ENCODE peak calls at places on chromosomes 6 and 20, in seven cellular contexts. One of them, this sample, is unnamed.

GRCh38 chr20:44019638-44020335 is 105.1 kb downstream of the TOX2 start:
- DNase-seq in HepG2: no peak
- DNase-seq in GM23338: no peak
- DNase-seq in HCT116: no peak
- DNase-seq in upper lobe of left lung: no peak
- DNase-seq in spleen: no peak
- DNase-seq in stomach: no peak
- DNase-seq in this sample: no peak

GRCh38 chr6:142833054-142833453 is 111.9 kb downstream of the HIVEP2 start:
- DNase-seq in upper lobe of left lung: no peak
- DNase-seq in HepG2: no peak
- DNase-seq in stomach: no peak
- DNase-seq in HCT116: no peak
- DNase-seq in spleen: no peak
- DNase-seq in GM23338: no peak
- DNase-seq in this sample: peak

GRCh38 chr6:118565317-118565960 is 17.3 kb downstream of the PLN start:
- DNase-seq in HCT116: peak
- DNase-seq in GM23338: peak
- DNase-seq in upper lobe of left lung: no peak
- DNase-seq in spleen: no peak
- DNase-seq in HepG2: peak
- DNase-seq in stomach: no peak
- DNase-seq in this sample: peak

GRCh38 chr6:124961784-124962611 is at the start of gene RNF217:
- DNase-seq in GM23338: peak
- DNase-seq in upper lobe of left lung: peak
- DNase-seq in HepG2: no peak
- DNase-seq in spleen: peak
- DNase-seq in stomach: peak
- DNase-seq in HCT116: no peak
- DNase-seq in this sample: no peak

GRCh38 chr6:107563694-107564093 is 73.8 kb downstream of the SOBP start:
- DNase-seq in GM23338: no peak
- DNase-seq in stomach: no peak
- DNase-seq in upper lobe of left lung: no peak
- DNase-seq in spleen: no peak
- DNase-seq in HepG2: no peak
- DNase-seq in HCT116: no peak
- DNase-seq in this sample: no peak

GRCh38 chr6:43292341-43292740 is 5.7 kb upstream of the SLC22A7 start:
- DNase-seq in HepG2: no peak
- DNase-seq in stomach: no peak
- DNase-seq in spleen: peak
- DNase-seq in upper lobe of left lung: no peak
- DNase-seq in GM23338: no peak
- DNase-seq in HCT116: no peak
- DNase-seq in this sample: no peak

GRCh38 chr20:60372282-60372681 is 414.1 kb downstream of the CDH26 start:
- DNase-seq in stomach: no peak
- DNase-seq in HCT116: no peak
- DNase-seq in upper lobe of left lung: no peak
- DNase-seq in spleen: no peak
- DNase-seq in GM23338: no peak
- DNase-seq in HepG2: no peak
- DNase-seq in this sample: no peak

GRCh38 chr6:20953019-20953418 is 418.8 kb downstream of the CDKAL1 start:
- DNase-seq in upper lobe of left lung: no peak
- DNase-seq in HepG2: no peak
- DNase-seq in HCT116: no peak
- DNase-seq in stomach: no peak
- DNase-seq in spleen: no peak
- DNase-seq in GM23338: peak
- DNase-seq in this sample: no peak

GRCh38 chr6:111414373-111414772 is 68.6 kb downstream of the REV3L start:
- DNase-seq in HCT116: no peak
- DNase-seq in upper lobe of left lung: no peak
- DNase-seq in HepG2: no peak
- DNase-seq in GM23338: no peak
- DNase-seq in spleen: no peak
- DNase-seq in stomach: no peak
- DNase-seq in this sample: no peak

GRCh38 chr20:57435498-57436222 is 44.5 kb downstream of the RBM38 start:
- DNase-seq in upper lobe of left lung: peak
- DNase-seq in GM23338: peak
- DNase-seq in stomach: peak
- DNase-seq in HepG2: peak
- DNase-seq in spleen: peak
- DNase-seq in HCT116: peak
- DNase-seq in this sample: no peak
- TF ChIP-seq CTCF in upper lobe of left lung: no peak
- TF ChIP-seq CTCF in GM23338: peak
- TF ChIP-seq CTCF in stomach: no peak
- TF ChIP-seq CTCF in HepG2: peak
- TF ChIP-seq CTCF in spleen: peak
- TF ChIP-seq CTCF in HCT116: no peak
- TF ChIP-seq CTCF in this sample: no peak

GRCh38 chr20:52192296-52193007 is 873 bp upstream of the ZFP64 start:
- DNase-seq in HCT116: peak
- DNase-seq in stomach: no peak
- DNase-seq in upper lobe of left lung: no peak
- DNase-seq in HepG2: peak
- DNase-seq in spleen: no peak
- DNase-seq in GM23338: no peak
- DNase-seq in this sample: peak

GRCh38 chr20:52196845-52197244 is 5.3 kb upstream of the ZFP64 start:
- DNase-seq in GM23338: no peak
- DNase-seq in spleen: no peak
- DNase-seq in stomach: no peak
- DNase-seq in HCT116: no peak
- DNase-seq in HepG2: no peak
- DNase-seq in upper lobe of left lung: no peak
- DNase-seq in this sample: no peak

GRCh38 chr20:52193133-52193532 is 1.6 kb upstream of the ZFP64 start:
- DNase-seq in HepG2: no peak
- DNase-seq in stomach: no peak
- DNase-seq in HCT116: no peak
- DNase-seq in spleen: no peak
- DNase-seq in GM23338: no peak
- DNase-seq in upper lobe of left lung: no peak
- DNase-seq in this sample: no peak

GRCh38 chr20:52191436-52192295 is at the start of gene ZFP64:
- DNase-seq in stomach: peak
- DNase-seq in spleen: peak
- DNase-seq in upper lobe of left lung: peak
- DNase-seq in GM23338: peak
- DNase-seq in HepG2: peak
- DNase-seq in HCT116: peak
- DNase-seq in this sample: peak

DNA sequence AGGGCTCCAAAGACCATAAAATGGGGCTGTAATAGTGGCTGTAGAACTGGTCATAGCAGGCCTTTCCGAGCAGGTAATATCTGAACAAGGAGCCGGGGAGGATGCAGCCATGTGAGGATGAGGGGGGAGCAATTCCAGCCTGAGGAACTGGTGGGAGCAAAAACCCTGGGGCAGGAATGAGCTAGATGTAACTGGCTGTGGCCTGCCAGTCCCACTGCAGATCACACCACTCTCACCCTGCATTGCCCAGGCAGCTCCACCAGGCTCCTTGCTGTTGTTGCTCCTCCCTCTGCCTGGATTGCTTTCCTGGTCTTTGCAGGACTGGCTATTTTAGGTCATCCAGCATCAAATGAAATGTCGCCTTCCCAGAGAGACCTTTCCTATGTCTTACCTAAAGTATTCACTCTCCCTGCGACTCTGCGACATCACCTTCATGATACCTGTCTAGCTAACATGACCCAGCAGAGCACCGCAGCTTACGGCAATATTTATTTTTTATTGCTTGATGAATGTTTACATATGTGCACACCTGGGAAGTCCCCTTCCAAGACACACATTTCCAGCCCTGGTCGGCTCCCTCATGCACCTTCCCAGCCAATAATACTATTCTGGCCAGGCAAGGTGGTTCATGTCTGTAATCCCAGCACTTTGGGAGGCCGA is 2.4 kb upstream of the ZFP64 start:
- DNase-seq in GM23338: no peak
- DNase-seq in HCT116: no peak
- DNase-seq in stomach: no peak
- DNase-seq in spleen: no peak
- DNase-seq in upper lobe of left lung: no peak
- DNase-seq in HepG2: no peak
- DNase-seq in this sample: no peak
- TF ChIP-seq POLR2AphosphoS5 in GM23338: no peak
- TF ChIP-seq POLR2AphosphoS5 in HCT116: no peak
- TF ChIP-seq POLR2AphosphoS5 in stomach: no peak
- TF ChIP-seq POLR2AphosphoS5 in spleen: no peak
- TF ChIP-seq POLR2AphosphoS5 in upper lobe of left lung: no peak
- TF ChIP-seq POLR2AphosphoS5 in HepG2: no peak
- TF ChIP-seq POLR2AphosphoS5 in this sample: no peak

GRCh38 chr20:37776049-37776448 is 82.2 kb downstream of the CTNNBL1 start:
- DNase-seq in stomach: no peak
- DNase-seq in spleen: no peak
- DNase-seq in HCT116: no peak
- DNase-seq in HepG2: no peak
- DNase-seq in upper lobe of left lung: no peak
- DNase-seq in GM23338: no peak
- DNase-seq in this sample: no peak
- H3K4me3 ChIP-seq in stomach: no peak
- H3K4me3 ChIP-seq in spleen: no peak
- H3K4me3 ChIP-seq in HCT116: no peak
- H3K4me3 ChIP-seq in HepG2: no peak
- H3K4me3 ChIP-seq in upper lobe of left lung: no peak
- H3K4me3 ChIP-seq in GM23338: no peak
- H3K4me3 ChIP-seq in this sample: no peak

DNA sequence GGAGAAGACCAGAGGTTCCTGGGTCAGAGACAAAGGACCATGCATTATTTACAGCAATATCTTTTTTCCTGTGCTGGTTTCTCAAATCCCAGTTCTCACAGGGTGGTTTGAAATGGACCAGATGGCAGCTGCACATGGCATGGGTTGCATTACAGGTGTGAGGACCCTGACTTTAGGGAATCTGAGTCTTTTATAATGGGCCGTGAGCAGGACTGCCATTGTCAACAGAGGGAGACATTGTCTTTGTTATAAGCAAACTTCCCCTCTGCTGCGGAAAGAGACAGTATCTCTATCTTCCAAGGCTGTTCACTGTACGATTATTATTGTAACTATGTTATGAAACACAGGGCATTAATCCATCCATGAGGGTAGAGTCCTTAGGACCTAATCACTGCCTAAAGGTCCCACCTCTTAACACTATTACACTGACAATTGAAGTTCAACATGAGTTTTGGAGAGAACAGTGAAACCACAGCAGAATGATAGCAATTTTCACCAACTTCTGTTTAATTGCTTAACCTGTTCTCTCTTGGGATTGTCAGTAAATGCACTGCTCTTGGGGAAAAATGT is 156.1 kb upstream of the AGPAT4 start:
- DNase-seq in HepG2: no peak
- DNase-seq in GM23338: no peak
- DNase-seq in stomach: no peak
- DNase-seq in upper lobe of left lung: no peak
- DNase-seq in HCT116: no peak
- DNase-seq in spleen: no peak
- DNase-seq in this sample: no peak
- TF ChIP-seq CTCF in HepG2: peak
- TF ChIP-seq CTCF in GM23338: peak
- TF ChIP-seq CTCF in stomach: no peak
- TF ChIP-seq CTCF in upper lobe of left lung: no peak
- TF ChIP-seq CTCF in HCT116: peak
- TF ChIP-seq CTCF in spleen: no peak
- TF ChIP-seq CTCF in this sample: peak

DNA sequence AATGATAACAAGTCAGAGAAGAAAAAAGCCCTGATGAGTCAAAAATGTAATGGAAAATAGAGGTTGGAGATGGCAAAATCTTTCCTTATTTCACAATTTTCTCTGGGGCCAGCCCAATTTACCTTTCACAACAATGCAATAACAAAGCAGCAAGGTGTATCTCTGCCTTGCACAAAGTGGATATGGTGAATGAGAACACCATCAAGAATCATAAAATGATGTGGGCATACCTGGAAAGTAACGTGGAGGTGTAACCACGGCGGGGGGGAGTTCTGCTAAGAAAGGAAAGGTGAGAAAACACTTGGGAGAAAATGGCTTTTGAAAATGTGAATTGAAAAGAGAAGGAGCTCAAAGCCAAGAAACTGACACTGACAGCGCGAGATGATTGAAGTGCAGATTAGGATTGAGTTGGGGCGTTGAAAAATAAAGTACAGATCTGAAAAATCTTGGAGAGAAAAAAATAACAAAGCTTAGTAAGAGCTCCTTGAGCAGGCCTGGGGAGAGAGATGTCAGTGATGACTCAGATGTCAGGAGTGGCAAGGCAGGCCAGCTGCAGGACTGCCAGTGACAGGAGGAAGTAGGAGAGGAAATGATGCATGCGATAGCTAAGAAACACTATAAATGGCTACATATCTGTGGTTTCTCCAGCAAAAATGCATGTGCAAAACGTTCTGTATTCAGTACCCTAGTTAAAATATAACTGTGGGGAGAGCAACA is 26.2 kb downstream of the ARHGAP18 start:
- DNase-seq in stomach: peak
- DNase-seq in upper lobe of left lung: no peak
- DNase-seq in HepG2: peak
- DNase-seq in GM23338: no peak
- DNase-seq in spleen: peak
- DNase-seq in HCT116: peak
- DNase-seq in this sample: peak
- TF ChIP-seq POLR2AphosphoS5 in stomach: peak
- TF ChIP-seq POLR2AphosphoS5 in upper lobe of left lung: peak
- TF ChIP-seq POLR2AphosphoS5 in HepG2: peak
- TF ChIP-seq POLR2AphosphoS5 in GM23338: no peak
- TF ChIP-seq POLR2AphosphoS5 in spleen: no peak
- TF ChIP-seq POLR2AphosphoS5 in HCT116: peak
- TF ChIP-seq POLR2AphosphoS5 in this sample: no peak

This sample was measured in Panc1.